ENCODE peak calls at places on chromosomes 7 and 10, in seven cellular contexts. One of them, this sample, is unnamed.

GRCh38 chr10:62652114-62652513 is 152.4 kb upstream of the ADO start:
- DNase-seq in H1: no peak
- DNase-seq in stomach: no peak
- DNase-seq in sigmoid colon: no peak
- DNase-seq in A549: no peak
- DNase-seq in transverse colon: no peak
- DNase-seq in SK-N-SH: no peak
- DNase-seq in this sample: no peak

GRCh38 chr7:113120647-113121046 is 2.3 kb upstream of the SMIM30 start:
- DNase-seq in SK-N-SH: peak
- DNase-seq in transverse colon: no peak
- DNase-seq in stomach: no peak
- DNase-seq in H1: no peak
- DNase-seq in sigmoid colon: no peak
- DNase-seq in A549: no peak
- DNase-seq in this sample: no peak

GRCh38 chr7:65980478-65981250 is 1.3 kb downstream of the GUSB start:
- DNase-seq in A549: peak
- DNase-seq in stomach: peak
- DNase-seq in SK-N-SH: peak
- DNase-seq in H1: no peak
- DNase-seq in sigmoid colon: peak
- DNase-seq in transverse colon: peak
- DNase-seq in this sample: peak

GRCh38 chr7:157620616-157621015 is 283.8 kb downstream of the DNAJB6 start:
- DNase-seq in stomach: no peak
- DNase-seq in A549: no peak
- DNase-seq in transverse colon: no peak
- DNase-seq in sigmoid colon: peak
- DNase-seq in H1: no peak
- DNase-seq in SK-N-SH: no peak
- DNase-seq in this sample: no peak

GRCh38 chr10:95133016-95133752 is 60.9 kb upstream of the ACSM6 start:
- DNase-seq in H1: peak
- DNase-seq in stomach: peak
- DNase-seq in A549: peak
- DNase-seq in transverse colon: peak
- DNase-seq in SK-N-SH: peak
- DNase-seq in sigmoid colon: peak
- DNase-seq in this sample: peak

GRCh38 chr10:95480102-95480900 is 80.9 kb downstream of the SORBS1 start:
- DNase-seq in transverse colon: no peak
- DNase-seq in stomach: no peak
- DNase-seq in A549: no peak
- DNase-seq in H1: no peak
- DNase-seq in sigmoid colon: peak
- DNase-seq in SK-N-SH: no peak
- DNase-seq in this sample: no peak

GRCh38 chr10:114629824-114630430 is 28.1 kb downstream of the ABLIM1 start:
- DNase-seq in transverse colon: no peak
- DNase-seq in H1: no peak
- DNase-seq in SK-N-SH: no peak
- DNase-seq in stomach: no peak
- DNase-seq in sigmoid colon: no peak
- DNase-seq in A549: no peak
- DNase-seq in this sample: no peak

GRCh38 chr7:120033114-120033513 is 239.9 kb upstream of the KCND2 start:
- DNase-seq in transverse colon: no peak
- DNase-seq in SK-N-SH: no peak
- DNase-seq in stomach: no peak
- DNase-seq in H1: no peak
- DNase-seq in sigmoid colon: no peak
- DNase-seq in A549: peak
- DNase-seq in this sample: no peak

GRCh38 chr10:122744257-122744656 is 44.6 kb upstream of the C10orf120 start:
- DNase-seq in transverse colon: no peak
- DNase-seq in stomach: no peak
- DNase-seq in A549: no peak
- DNase-seq in sigmoid colon: no peak
- DNase-seq in H1: no peak
- DNase-seq in SK-N-SH: no peak
- DNase-seq in this sample: no peak

GRCh38 chr7:150400779-150401423 is 21.8 kb downstream of the ZNF775 start:
- DNase-seq in sigmoid colon: peak
- DNase-seq in SK-N-SH: no peak
- DNase-seq in stomach: no peak
- DNase-seq in transverse colon: peak
- DNase-seq in H1: no peak
- DNase-seq in A549: no peak
- DNase-seq in this sample: no peak

GRCh38 chr7:26449175-26450165 is 157.8 kb downstream of the SNX10 start:
- DNase-seq in A549: peak
- DNase-seq in stomach: no peak
- DNase-seq in H1: no peak
- DNase-seq in transverse colon: no peak
- DNase-seq in SK-N-SH: no peak
- DNase-seq in sigmoid colon: no peak
- DNase-seq in this sample: no peak

GRCh38 chr7:80881361-80881760 is 37.5 kb downstream of the SEMA3C start:
- DNase-seq in transverse colon: no peak
- DNase-seq in H1: no peak
- DNase-seq in stomach: no peak
- DNase-seq in SK-N-SH: no peak
- DNase-seq in A549: no peak
- DNase-seq in sigmoid colon: no peak
- DNase-seq in this sample: no peak

GRCh38 chr10:59273453-59273852 is 88.9 kb downstream of the FAM13C start:
- DNase-seq in stomach: no peak
- DNase-seq in SK-N-SH: no peak
- DNase-seq in transverse colon: no peak
- DNase-seq in H1: no peak
- DNase-seq in sigmoid colon: no peak
- DNase-seq in A549: no peak
- DNase-seq in this sample: no peak

GRCh38 chr7:66043681-66044497 is 31.7 kb upstream of the ASL start:
- DNase-seq in H1: peak
- DNase-seq in transverse colon: peak
- DNase-seq in stomach: peak
- DNase-seq in SK-N-SH: no peak
- DNase-seq in sigmoid colon: peak
- DNase-seq in A549: no peak
- DNase-seq in this sample: no peak

GRCh38 chr7:39300276-39300675 is 265.9 kb upstream of the YAE1 start:
- DNase-seq in stomach: no peak
- DNase-seq in H1: no peak
- DNase-seq in A549: no peak
- DNase-seq in SK-N-SH: no peak
- DNase-seq in sigmoid colon: no peak
- DNase-seq in transverse colon: no peak
- DNase-seq in this sample: no peak

GRCh38 chr7:12851841-12852240 is 164.4 kb downstream of the ARL4A start:
- DNase-seq in A549: peak
- DNase-seq in H1: no peak
- DNase-seq in sigmoid colon: no peak
- DNase-seq in stomach: no peak
- DNase-seq in transverse colon: no peak
- DNase-seq in SK-N-SH: no peak
- DNase-seq in this sample: no peak

GRCh38 chr7:15306286-15306685 is 255.5 kb downstream of the AGMO start:
- DNase-seq in SK-N-SH: no peak
- DNase-seq in A549: no peak
- DNase-seq in sigmoid colon: no peak
- DNase-seq in transverse colon: no peak
- DNase-seq in H1: no peak
- DNase-seq in stomach: no peak
- DNase-seq in this sample: no peak

GRCh38 chr10:81018898-81019890 is 481.5 kb downstream of the SH2D4B start:
- DNase-seq in A549: peak
- DNase-seq in H1: no peak
- DNase-seq in sigmoid colon: no peak
- DNase-seq in transverse colon: no peak
- DNase-seq in SK-N-SH: peak
- DNase-seq in stomach: no peak
- DNase-seq in this sample: no peak

GRCh38 chr10:15719062-15719898 is 442 bp downstream of the ITGA8 start:
- DNase-seq in sigmoid colon: no peak
- DNase-seq in SK-N-SH: peak
- DNase-seq in transverse colon: peak
- DNase-seq in H1: peak
- DNase-seq in A549: no peak
- DNase-seq in stomach: no peak
- DNase-seq in this sample: no peak

GRCh38 chr10:15718495-15719061 is 1.1 kb downstream of the ITGA8 start:
- DNase-seq in stomach: no peak
- DNase-seq in SK-N-SH: no peak
- DNase-seq in A549: no peak
- DNase-seq in transverse colon: no peak
- DNase-seq in sigmoid colon: no peak
- DNase-seq in H1: peak
- DNase-seq in this sample: no peak

GRCh38 chr10:15719899-15720634 is at the start of gene ITGA8:
- DNase-seq in stomach: no peak
- DNase-seq in H1: no peak
- DNase-seq in transverse colon: peak
- DNase-seq in A549: peak
- DNase-seq in sigmoid colon: no peak
- DNase-seq in SK-N-SH: peak
- DNase-seq in this sample: no peak

GRCh38 chr10:15724683-15725082 is 5.0 kb upstream of the ITGA8 start:
- DNase-seq in transverse colon: no peak
- DNase-seq in H1: no peak
- DNase-seq in SK-N-SH: no peak
- DNase-seq in A549: no peak
- DNase-seq in sigmoid colon: no peak
- DNase-seq in stomach: no peak
- DNase-seq in this sample: no peak

GRCh38 chr10:15720635-15721310 is 1.1 kb upstream of the ITGA8 start:
- DNase-seq in sigmoid colon: no peak
- DNase-seq in transverse colon: no peak
- DNase-seq in SK-N-SH: no peak
- DNase-seq in H1: no peak
- DNase-seq in A549: no peak
- DNase-seq in stomach: no peak
- DNase-seq in this sample: no peak
- H3K27ac ChIP-seq in sigmoid colon: no peak
- H3K27ac ChIP-seq in transverse colon: no peak
- H3K27ac ChIP-seq in SK-N-SH: no peak
- H3K27ac ChIP-seq in H1: no peak
- H3K27ac ChIP-seq in A549: no peak
- H3K27ac ChIP-seq in stomach: no peak
- H3K27ac ChIP-seq in this sample: no peak

DNA sequence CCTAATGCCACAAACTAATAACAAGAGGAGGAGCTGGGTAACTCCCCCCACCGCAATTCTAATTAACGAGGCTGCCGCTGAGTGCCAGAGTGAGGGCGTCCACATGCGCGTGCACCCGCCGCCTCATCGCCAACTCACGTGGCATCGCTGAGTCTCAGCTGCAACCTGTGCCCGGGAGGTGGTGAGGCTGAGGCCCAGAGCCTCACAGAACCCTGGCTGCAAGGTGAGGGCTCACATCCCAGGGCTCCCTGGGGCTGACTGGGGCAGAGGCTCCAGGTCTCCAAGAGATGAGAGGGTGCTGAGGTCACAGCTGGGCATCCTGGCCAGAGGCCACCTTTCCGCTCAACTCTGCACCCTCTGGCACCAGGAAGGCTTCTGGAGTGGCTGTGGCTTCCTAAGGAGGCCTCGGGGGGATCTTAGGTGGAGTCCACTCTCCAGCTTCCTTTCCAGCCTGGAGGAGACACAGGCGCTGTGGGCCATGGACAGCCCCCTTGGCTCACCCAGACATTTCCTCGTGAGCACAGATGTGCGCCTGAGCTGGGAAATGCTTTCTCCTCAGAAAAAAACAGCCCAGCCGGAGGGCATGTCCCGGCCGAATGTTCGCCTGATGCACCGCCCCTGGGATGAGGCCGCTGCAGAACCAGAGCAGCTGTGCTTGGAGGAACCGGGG is 242.6 kb downstream of the MAD1L1 start:
- DNase-seq in SK-N-SH: no peak
- DNase-seq in H1: no peak
- DNase-seq in A549: no peak
- DNase-seq in sigmoid colon: no peak
- DNase-seq in transverse colon: no peak
- DNase-seq in stomach: no peak
- DNase-seq in this sample: no peak
- TF ChIP-seq EP300 in SK-N-SH: no peak
- TF ChIP-seq EP300 in H1: no peak
- TF ChIP-seq EP300 in A549: no peak
- TF ChIP-seq EP300 in sigmoid colon: no peak
- TF ChIP-seq EP300 in transverse colon: no peak
- TF ChIP-seq EP300 in stomach: no peak
- TF ChIP-seq EP300 in this sample: no peak

DNA sequence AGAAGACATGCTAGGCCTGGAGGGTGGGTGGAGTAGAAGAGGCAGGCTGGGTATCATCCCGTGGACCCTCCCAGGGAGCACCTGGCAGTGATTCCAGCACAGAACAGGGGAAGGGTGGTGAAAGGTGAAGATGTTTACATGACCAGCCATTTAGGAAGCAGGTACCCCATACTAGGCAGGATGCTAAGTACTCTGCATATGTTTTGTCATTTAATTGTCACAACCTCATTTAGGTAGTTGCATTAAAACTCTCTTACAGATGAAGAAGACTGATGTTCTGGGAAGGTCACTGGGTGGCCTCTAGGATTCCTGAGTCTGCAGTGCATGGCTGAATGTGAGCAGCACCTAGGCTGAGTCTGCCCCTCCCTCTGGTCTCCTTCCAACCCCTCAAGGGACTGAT is 15.2 kb downstream of the ITPRIP start:
- DNase-seq in stomach: no peak
- DNase-seq in H1: no peak
- DNase-seq in A549: no peak
- DNase-seq in transverse colon: no peak
- DNase-seq in SK-N-SH: no peak
- DNase-seq in sigmoid colon: peak
- DNase-seq in this sample: no peak
- H3K27ac ChIP-seq in stomach: no peak
- H3K27ac ChIP-seq in H1: no peak
- H3K27ac ChIP-seq in A549: no peak
- H3K27ac ChIP-seq in transverse colon: peak
- H3K27ac ChIP-seq in SK-N-SH: no peak
- H3K27ac ChIP-seq in sigmoid colon: peak
- H3K27ac ChIP-seq in this sample: no peak

DNA sequence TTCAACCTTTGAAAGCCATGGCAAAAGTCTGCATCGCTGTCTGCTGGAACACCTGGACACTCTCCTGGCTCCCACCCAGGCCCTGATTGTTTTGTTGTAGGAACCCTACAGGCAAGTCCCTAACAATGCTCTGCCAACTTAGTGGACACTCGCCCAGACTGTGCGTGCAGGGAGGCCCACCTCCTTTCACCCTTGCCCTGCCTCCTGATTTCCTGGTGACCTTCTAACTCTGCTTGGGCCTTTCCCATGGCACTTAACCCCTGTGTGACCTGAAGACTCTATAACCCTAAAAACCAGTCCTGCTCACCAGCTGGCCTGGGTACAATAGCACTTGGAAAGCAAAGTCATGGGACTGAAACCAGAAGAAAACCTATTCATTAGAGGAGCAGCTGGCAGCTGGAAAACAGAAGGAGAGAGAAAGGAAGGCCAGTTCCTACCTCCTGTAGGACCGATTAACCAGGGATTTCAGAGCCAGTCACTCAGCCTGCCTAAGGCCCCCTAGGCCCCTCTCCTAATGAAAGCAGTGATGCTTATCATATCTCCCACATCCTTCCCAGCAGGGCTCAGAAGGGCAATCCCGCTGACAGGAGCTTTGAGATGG is 82.7 kb upstream of the KMT2E start:
- DNase-seq in sigmoid colon: no peak
- DNase-seq in stomach: peak
- DNase-seq in A549: no peak
- DNase-seq in transverse colon: peak
- DNase-seq in H1: no peak
- DNase-seq in SK-N-SH: peak
- DNase-seq in this sample: no peak
- TF ChIP-seq EP300 in sigmoid colon: no peak
- TF ChIP-seq EP300 in stomach: no peak
- TF ChIP-seq EP300 in A549: no peak
- TF ChIP-seq EP300 in transverse colon: no peak
- TF ChIP-seq EP300 in H1: no peak
- TF ChIP-seq EP300 in SK-N-SH: no peak
- TF ChIP-seq EP300 in this sample: no peak

This sample was measured in tibial nerve.